ENCODE peak calls at places on chromosomes 13 and 19, in four cellular contexts. H is suprapubic skin; G is tibial artery; Q is CD8-positive, alpha-beta T cell. P is an unnamed sample. For H3K4me1 and H3K36me3, the result is how much of the 10 kb centered on the place peaks cover.

GRCh38 chr19:14972676-14973075 is 7.0 kb downstream of the SLC1A6 start:
- DNase-seq in H (no peak), G (no peak), Q (no peak), P (no peak)

GRCh38 chr13:34926513-34926912 is 15.6 kb upstream of the NBEA start:
- DNase-seq in H (no peak), G (no peak), Q (no peak), P (no peak)

GRCh38 chr13:98222081-98222554 is 45.0 kb upstream of the RNF113B start:
- DNase-seq in H (no peak), G (no peak), Q (no peak), P (no peak)

GRCh38 chr19:3968556-3969434 is 2.1 kb downstream of the DAPK3 start:
- DNase-seq in H (peak), G (peak), Q (no peak), P (peak)

GRCh38 chr13:62205273-62205672 is 789.6 kb upstream of the PCDH20 start:
- DNase-seq in H (no peak), G (no peak), Q (no peak), P (no peak)

GRCh38 chr13:31556376-31556775 is 182.9 kb upstream of the RXFP2 start:
- DNase-seq in H (no peak), G (no peak), Q (no peak), P (no peak)

GRCh38 chr19:24086974-24087595 is at the start of gene ZNF254:
- DNase-seq in H (peak), G (peak), Q (peak), P (peak)

GRCh38 chr13:39959497-39959896 is 304.0 kb downstream of the COG6 start:
- DNase-seq in H (no peak), G (no peak), Q (no peak), P (no peak)

GRCh38 chr19:6773323-6773931 is 919 bp downstream of the VAV1 start:
- DNase-seq in H (no peak), G (peak), Q (peak), P (peak)

GRCh38 chr19:55086730-55087541 is 11.3 kb downstream of the EPS8L1 start:
- DNase-seq in H (peak), G (peak), Q (no peak), P (peak)

GRCh38 chr13:52845334-52845761 is 3.1 kb downstream of the PCDH8 start:
- DNase-seq in H (no peak), G (no peak), Q (no peak), P (no peak)

GRCh38 chr19:6723108-6723618 is 2.7 kb upstream of the C3 start:
- DNase-seq in H (peak), G (peak), Q (no peak), P (peak)

GRCh38 chr13:95067303-95067702 is 233.9 kb downstream of the ABCC4 start:
- DNase-seq in H (no peak), G (no peak), Q (no peak), P (no peak)

GRCh38 chr13:103238441-103238840 is 172.2 kb upstream of the SLC10A2 start:
- DNase-seq in H (no peak), G (no peak), Q (no peak), P (no peak)

GRCh38 chr19:40088299-40089047 is 2.3 kb downstream of the ZNF780A start:
- DNase-seq in H (no peak), G (no peak), Q (no peak), P (no peak)

GRCh38 chr13:97749174-97749573 is 204.3 kb upstream of the IPO5 start:
- DNase-seq in H (no peak), G (no peak), Q (no peak), P (no peak)

GRCh38 chr13:73058432-73058740 is 419 bp upstream of the KLF5 start:
- DNase-seq in H (no peak), G (no peak), Q (no peak), P (no peak)

GRCh38 chr13:84273163-84273562 is 390.9 kb upstream of the SLITRK1 start:
- DNase-seq in H (no peak), G (no peak), Q (no peak), P (no peak)

GRCh38 chr19:56350416-56351045 is 35.9 kb upstream of the ZSCAN5A start:
- DNase-seq in H (no peak), G (peak), Q (peak), P (no peak)

GRCh38 chr13:90868321-90868920 is 479.1 kb upstream of the MIR17HG start:
- DNase-seq in H (no peak), G (no peak), Q (no peak), P (no peak)

GRCh38 chr19:35879770-35880317 is 11.5 kb downstream of the APLP1 start:
- DNase-seq in H (peak), G (peak), Q (peak), P (peak)

DNA sequence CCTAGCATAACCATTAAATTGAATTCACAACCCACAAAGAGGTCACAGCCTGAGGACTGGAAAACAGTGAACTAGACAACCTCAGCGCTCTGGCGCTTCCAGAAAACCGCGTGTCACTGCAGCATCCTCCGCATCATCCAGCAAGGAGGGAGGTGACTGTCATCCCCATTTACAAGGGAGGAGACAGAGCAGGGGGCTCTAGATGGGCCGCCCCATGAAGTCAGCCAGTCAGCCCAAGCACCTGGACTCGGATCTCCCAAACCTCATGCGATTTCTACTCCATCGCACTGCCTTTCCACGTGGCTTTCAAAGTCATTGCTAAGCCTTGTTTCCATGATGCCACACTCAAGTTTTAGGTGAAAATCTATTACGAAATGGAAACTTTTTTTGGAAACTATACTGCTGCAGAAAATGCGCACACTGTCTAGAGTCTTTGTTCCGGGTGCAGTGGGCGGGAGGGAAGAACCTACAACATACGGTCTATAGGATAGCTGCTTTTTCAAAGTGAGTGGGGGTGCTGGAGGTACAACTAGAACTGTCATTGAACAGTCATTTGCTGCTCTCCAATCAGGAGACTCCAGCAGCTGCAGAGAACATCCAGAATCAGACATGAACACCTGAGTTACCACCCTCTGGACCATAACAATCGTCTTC is 2.8 kb downstream of the AP3D1 start:
- DNase-seq in H (no peak), G (no peak), Q (no peak), P (no peak)
- H3K4me1 ChIP-seq in H (under half), G (half or more), Q (under half), P (under half)

GRCh38 chr13:23367907-23368306 is 65.6 kb downstream of the SACS start:
- DNase-seq in H (no peak), G (no peak), Q (no peak), P (no peak)
- H3K36me3 ChIP-seq in H (half or more), G (half or more), Q (under half), P (under half)

GRCh38 chr19:46979770-46980105 is 39.9 kb upstream of the NPAS1 start:
- DNase-seq in H (no peak), G (no peak), Q (no peak), P (no peak)
- H3K4me1 ChIP-seq in H (half or more), G (half or more), Q (under half), P (under half)

DNA sequence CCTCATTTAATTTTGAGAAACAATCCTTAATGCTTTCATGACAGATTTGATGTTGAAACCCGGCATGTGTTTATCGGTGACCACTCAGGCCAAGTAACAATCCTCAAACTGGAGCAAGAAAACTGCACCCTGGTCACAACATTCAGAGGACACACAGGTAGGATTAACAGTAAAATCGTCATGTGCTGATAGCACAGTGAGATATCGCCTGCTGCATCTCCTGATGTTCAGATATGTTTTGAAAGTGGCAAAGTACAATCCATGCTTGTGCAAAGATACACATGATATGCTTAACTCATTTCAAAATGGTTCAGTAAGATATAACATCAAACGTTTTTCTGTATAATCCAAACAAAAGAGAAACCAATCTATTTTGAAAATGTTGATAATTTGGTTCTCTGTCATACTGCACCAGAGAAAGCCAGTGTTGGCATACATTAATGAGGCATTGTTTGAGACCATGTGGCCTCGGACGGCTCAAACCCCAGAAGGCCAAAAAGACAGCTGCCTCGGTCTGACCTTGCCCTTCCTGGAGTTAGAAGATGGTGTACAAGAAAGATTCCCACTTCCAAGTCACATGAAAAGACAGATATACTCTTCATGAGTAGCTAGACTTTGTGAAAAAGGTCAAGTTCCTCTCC is 76.2 kb downstream of the DHRS12 start:
- DNase-seq in H (no peak), G (no peak), Q (no peak), P (no peak)
- H3K36me3 ChIP-seq in H (under half), G (under half), Q (under half), P (under half)

GRCh38 chr13:33634526-33635111 is 183.3 kb upstream of the RFC3 start:
- DNase-seq in H (no peak), G (no peak), Q (no peak), P (no peak)
- H3K4me1 ChIP-seq in H (under half), G (under half), Q (under half), P (under half)

GRCh38 chr19:5111051-5111450 is 142.1 kb downstream of the KDM4B start:
- DNase-seq in H (no peak), G (no peak), Q (no peak), P (no peak)

GRCh38 chr19:5113101-5113557 is 144.2 kb downstream of the KDM4B start:
- DNase-seq in H (no peak), G (no peak), Q (no peak), P (no peak)

GRCh38 chr19:5110546-5110945 is 141.6 kb downstream of the KDM4B start:
- DNase-seq in H (no peak), G (no peak), Q (no peak), P (no peak)

GRCh38 chr19:5112681-5113080 is 143.8 kb downstream of the KDM4B start:
- DNase-seq in H (no peak), G (no peak), Q (no peak), P (no peak)

DNA sequence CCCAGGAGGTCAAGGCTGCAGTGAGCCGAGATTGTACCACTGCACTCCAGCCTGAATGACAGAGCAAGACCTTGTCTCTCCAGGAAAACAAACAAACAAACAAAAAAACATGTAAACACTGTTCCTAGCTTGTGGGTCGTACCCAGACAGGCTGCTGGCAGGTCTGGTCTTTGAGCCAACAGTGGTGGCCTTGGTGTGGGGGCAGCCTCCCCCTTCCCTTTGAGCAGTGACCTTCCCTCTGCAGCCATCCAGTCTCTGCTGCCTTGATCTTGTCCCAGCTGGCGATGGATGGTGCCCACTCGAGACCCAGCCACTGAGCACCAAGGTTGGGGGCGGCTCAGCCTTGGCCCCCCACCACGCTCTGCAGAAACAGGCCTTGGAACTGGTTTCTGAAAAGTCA is 143.3 kb downstream of the KDM4B start:
- DNase-seq in H (no peak), G (no peak), Q (no peak), P (no peak)
- H3K36me3 ChIP-seq in H (half or more), G (half or more), Q (under half), P (under half)

GRCh38 chr19:2047076-2047448 is 4.0 kb downstream of the MKNK2 start:
- DNase-seq in H (no peak), G (no peak), Q (no peak), P (no peak)
- H3K4me1 ChIP-seq in H (half or more), G (half or more), Q (half or more), P (half or more)

GRCh38 chr19:12656899-12657571 is 9.5 kb downstream of the MAN2B1 start:
- DNase-seq in H (no peak), G (no peak), Q (no peak), P (no peak)
- H3K36me3 ChIP-seq in H (half or more), G (half or more), Q (under half), P (under half)

GRCh38 chr13:46586766-46587509 is 34.0 kb downstream of the LRCH1 start:
- DNase-seq in H (no peak), G (no peak), Q (no peak), P (no peak)

GRCh38 chr13:46578590-46578975 is 25.6 kb downstream of the LRCH1 start:
- DNase-seq in H (no peak), G (no peak), Q (no peak), P (no peak)

GRCh38 chr13:46577656-46578589 is 25.0 kb downstream of the LRCH1 start:
- DNase-seq in H (no peak), G (no peak), Q (no peak), P (no peak)

GRCh38 chr13:46580362-46580839 is 27.4 kb downstream of the LRCH1 start:
- DNase-seq in H (no peak), G (no peak), Q (no peak), P (no peak)

GRCh38 chr13:46582190-46582589 is 29.2 kb downstream of the LRCH1 start:
- DNase-seq in H (no peak), G (no peak), Q (no peak), P (no peak)
- H3K4me1 ChIP-seq in H (half or more), G (half or more), Q (under half), P (under half)